ENCODE peak calls at places on chromosomes 2 and 18, in eight cellular contexts. J, R, Y, I, G, H, A and F are unnamed samples.

GRCh38 chr18:70848329-70848728 is 559.5 kb downstream of the SOCS6 start:
- DNase-seq in A (no peak), R (no peak), G (no peak), H (no peak), Y (no peak), J (no peak), I (no peak), F (no peak)

GRCh38 chr2:182890773-182891381 is 24.4 kb upstream of the FRZB start:
- DNase-seq in I (no peak), R (no peak), G (no peak), J (no peak), Y (no peak), H (no peak), A (no peak), F (no peak)

GRCh38 chr2:213145723-213146242 is 5.6 kb downstream of the IKZF2 start:
- DNase-seq in R (no peak), A (no peak), J (no peak), I (no peak), H (no peak), G (no peak), Y (no peak), F (no peak)

GRCh38 chr2:218812861-218813260 is 18.7 kb downstream of the PRKAG3 start:
- DNase-seq in A (no peak), J (no peak), G (no peak), I (no peak), H (no peak), Y (no peak), R (no peak), F (no peak)

GRCh38 chr2:174343343-174343637 is 8.5 kb downstream of the SP9 start:
- DNase-seq in A (peak), J (no peak), Y (no peak), I (no peak), R (no peak), G (no peak), H (no peak), F (no peak)

GRCh38 chr2:152415231-152415642 is 80.3 kb downstream of the FMNL2 start:
- DNase-seq in G (no peak), R (peak), I (peak), A (no peak), Y (no peak), J (no peak), H (peak), F (no peak)

GRCh38 chr2:133667-134593 is 87.6 kb upstream of the FAM110C start:
- DNase-seq in G (no peak), H (no peak), J (no peak), Y (no peak), A (no peak), R (no peak), I (no peak), F (no peak)

GRCh38 chr2:125667630-125668029 is 988.3 kb upstream of the GYPC start:
- DNase-seq in H (no peak), G (no peak), I (no peak), A (no peak), J (no peak), Y (no peak), R (no peak), F (no peak)

GRCh38 chr2:181613241-181613640 is 43.7 kb downstream of the CERKL start:
- DNase-seq in R (no peak), A (no peak), G (no peak), Y (no peak), J (no peak), H (no peak), I (peak), F (no peak)

GRCh38 chr2:144505245-144505801 is 14.6 kb downstream of the ZEB2 start:
- DNase-seq in R (no peak), A (peak), H (peak), J (no peak), Y (no peak), I (peak), G (no peak), F (no peak)

GRCh38 chr2:9473308-9473984 is 905 bp upstream of the IAH1 start:
- DNase-seq in A (peak), I (peak), R (no peak), J (no peak), G (no peak), H (no peak), Y (no peak), F (no peak)

GRCh38 chr2:240925191-240925575 is 19.0 kb downstream of the CROCC2 start:
- DNase-seq in A (no peak), J (peak), H (no peak), R (peak), Y (peak), I (no peak), G (no peak), F (no peak)

GRCh38 chr2:178069551-178069950 is 3.0 kb downstream of the PDE11A start:
- DNase-seq in R (no peak), Y (no peak), G (no peak), H (peak), I (no peak), A (no peak), J (no peak), F (no peak)

GRCh38 chr2:44801676-44802408 is 139.7 kb upstream of the SIX3 start:
- DNase-seq in A (peak), R (no peak), J (no peak), Y (no peak), G (no peak), I (no peak), H (no peak), F (no peak)

GRCh38 chr2:69309336-69310048 is 77.5 kb downstream of the GFPT1 start:
- DNase-seq in Y (no peak), G (peak), J (peak), A (no peak), R (no peak), I (peak), H (peak), F (no peak)

GRCh38 chr2:20424300-20425290 is 22.3 kb upstream of the RHOB start:
- DNase-seq in I (peak), R (peak), J (peak), H (peak), G (no peak), Y (peak), A (no peak), F (no peak)

GRCh38 chr2:180222642-180223041 is 215.5 kb upstream of the CWC22 start:
- DNase-seq in J (no peak), A (no peak), G (no peak), I (no peak), Y (no peak), R (no peak), H (peak), F (no peak)

GRCh38 chr18:47615043-47615442 is 315.4 kb downstream of the SMAD2 start:
- DNase-seq in J (no peak), A (no peak), R (no peak), G (no peak), Y (no peak), I (no peak), H (no peak), F (no peak)

GRCh38 chr2:189129971-189130370 is 49.6 kb downstream of the COL5A2 start:
- DNase-seq in Y (no peak), R (no peak), G (no peak), H (peak), A (no peak), I (peak), J (no peak), F (no peak)

GRCh38 chr2:119536209-119536608 is 8.0 kb upstream of the CFAP221 start:
- DNase-seq in G (no peak), A (no peak), I (no peak), H (no peak), R (no peak), Y (no peak), J (no peak), F (no peak)

GRCh38 chr2:74587664-74588277 is 33.3 kb downstream of the DOK1 start:
- DNase-seq in H (peak), A (peak), G (peak), Y (peak), I (peak), R (peak), J (peak), F (peak)

GRCh38 chr2:112674229-112674628 is 28.5 kb downstream of the SLC20A1 start:
- DNase-seq in G (no peak), J (peak), H (no peak), R (peak), I (no peak), A (no peak), Y (peak), F (peak)

GRCh38 chr2:187299122-187299906 is 148.7 kb downstream of the CALCRL start:
- DNase-seq in A (no peak), Y (no peak), R (no peak), J (no peak), I (peak), H (no peak), G (no peak), F (no peak)

GRCh38 chr2:41775381-41776025 is 272.3 kb upstream of the PKDCC start:
- DNase-seq in J (no peak), Y (no peak), A (no peak), H (no peak), I (no peak), R (no peak), G (no peak), F (no peak)

GRCh38 chr2:111121028-111121872 is 536 bp downstream of the BCL2L11 start:
- DNase-seq in I (peak), J (peak), Y (peak), H (no peak), G (peak), R (peak), A (peak), F (peak)

GRCh38 chr18:49768051-49768391 is 45.3 kb downstream of the ACAA2 start:
- DNase-seq in J (peak), R (no peak), G (peak), I (peak), Y (peak), A (peak), H (peak), F (no peak)

GRCh38 chr2:156622491-156622890 is 186.3 kb downstream of the GPD2 start:
- DNase-seq in I (no peak), A (no peak), J (no peak), H (no peak), Y (no peak), G (no peak), R (no peak), F (no peak)

GRCh38 chr2:219289537-219290361 is 10.6 kb downstream of the DNAJB2 start:
- DNase-seq in H (peak), A (no peak), J (peak), I (peak), Y (peak), R (peak), G (no peak), F (peak)

GRCh38 chr2:169365093-169365483 is 2.8 kb upstream of the LRP2 start:
- DNase-seq in A (no peak), R (no peak), J (no peak), I (no peak), H (no peak), G (no peak), Y (no peak), F (no peak)

GRCh38 chr2:158589303-158589702 is 132.6 kb downstream of the PKP4 start:
- DNase-seq in Y (no peak), R (no peak), J (no peak), I (no peak), H (no peak), A (no peak), G (no peak), F (no peak)

GRCh38 chr18:627211-627610 is 30.2 kb upstream of the TYMS start:
- DNase-seq in R (no peak), Y (no peak), G (no peak), H (no peak), J (no peak), A (no peak), I (no peak), F (no peak)

GRCh38 chr18:60053747-60054304 is 154.0 kb downstream of the PMAIP1 start:
- DNase-seq in Y (no peak), G (peak), A (peak), I (peak), J (no peak), R (peak), H (peak), F (no peak)

GRCh38 chr2:240124651-240125030 is 11.5 kb downstream of the COPS9 start:
- DNase-seq in I (no peak), H (no peak), R (no peak), G (no peak), J (no peak), A (no peak), Y (no peak), F (no peak)

GRCh38 chr2:146412625-146413024 is 1432.2 kb upstream of the ACVR2A start:
- DNase-seq in Y (no peak), A (no peak), R (no peak), J (no peak), I (no peak), G (peak), H (no peak), F (no peak)

GRCh38 chr18:32553640-32554039 is 83.0 kb upstream of the GAREM1 start:
- DNase-seq in J (no peak), Y (no peak), I (no peak), H (no peak), R (no peak), A (peak), G (no peak), F (no peak)

GRCh38 chr2:12624911-12625598 is 91.7 kb upstream of the TRIB2 start:
- DNase-seq in G (no peak), I (no peak), Y (no peak), H (no peak), J (no peak), R (no peak), A (peak), F (no peak)
- H3K27ac ChIP-seq in G (no peak), I (no peak), Y (no peak), H (no peak), J (no peak), R (no peak), A (peak), F (no peak)

GRCh38 chr18:77323640-77324370 is 74.2 kb downstream of the GALR1 start:
- DNase-seq in A (no peak), J (no peak), R (no peak), H (no peak), I (no peak), G (no peak), Y (no peak), F (no peak)
- H3K27ac ChIP-seq in A (no peak), J (no peak), R (no peak), H (no peak), I (no peak), G (no peak), Y (no peak), F (no peak)

GRCh38 chr2:48199076-48199475 is 292.8 kb upstream of the FBXO11 start:
- DNase-seq in G (no peak), I (no peak), H (no peak), A (peak), J (no peak), Y (no peak), R (no peak), F (no peak)

GRCh38 chr2:48203668-48204067 is 297.4 kb upstream of the FBXO11 start:
- DNase-seq in A (no peak), R (no peak), I (no peak), J (no peak), Y (no peak), H (no peak), G (no peak), F (no peak)

GRCh38 chr2:48202863-48203642 is 296.8 kb upstream of the FBXO11 start:
- DNase-seq in H (no peak), I (no peak), G (no peak), Y (no peak), A (no peak), R (no peak), J (no peak), F (no peak)

GRCh38 chr2:48198285-48198821 is 292.1 kb upstream of the FBXO11 start:
- DNase-seq in Y (no peak), I (no peak), G (no peak), H (no peak), A (no peak), J (no peak), R (no peak), F (no peak)

GRCh38 chr2:48200591-48201293 is 294.4 kb upstream of the FBXO11 start:
- DNase-seq in R (no peak), G (no peak), A (no peak), I (no peak), H (no peak), J (no peak), Y (no peak), F (no peak)
- H3K27ac ChIP-seq in R (no peak), G (no peak), A (no peak), I (no peak), H (no peak), J (no peak), Y (no peak), F (no peak)

GRCh38 chr2:14189929-14190328 is 442.6 kb upstream of the LRATD1 start:
- DNase-seq in A (no peak), Y (no peak), G (no peak), I (peak), H (peak), J (no peak), R (no peak), F (no peak)
- H3K27ac ChIP-seq in A (no peak), Y (no peak), G (no peak), I (peak), H (no peak), J (no peak), R (no peak), F (no peak)

GRCh38 chr2:33038799-33039198 is 92.0 kb downstream of the LTBP1 start:
- DNase-seq in A (no peak), R (no peak), H (no peak), Y (no peak), I (no peak), G (no peak), J (no peak), F (no peak)
- H3K27ac ChIP-seq in A (peak), R (no peak), H (no peak), Y (no peak), I (no peak), G (no peak), J (no peak), F (no peak)

GRCh38 chr2:231663458-231664290 is 44.7 kb upstream of the PTMA start:
- DNase-seq in H (no peak), Y (no peak), G (no peak), R (peak), I (no peak), J (no peak), A (peak), F (no peak)
- H3K27ac ChIP-seq in H (no peak), Y (peak), G (no peak), R (no peak), I (no peak), J (peak), A (no peak), F (no peak)

GRCh38 chr2:127968610-127969339 is 59.1 kb downstream of the SAP130 start:
- DNase-seq in G (no peak), H (no peak), J (no peak), I (no peak), R (peak), Y (no peak), A (no peak), F (no peak)
- H3K27ac ChIP-seq in G (no peak), H (no peak), J (no peak), I (no peak), R (no peak), Y (no peak), A (no peak), F (peak)

GRCh38 chr2:233799716-233800115 is 21.6 kb downstream of the MROH2A start:
- DNase-seq in G (no peak), H (no peak), Y (no peak), I (no peak), A (no peak), J (no peak), R (no peak), F (no peak)
- H3K27ac ChIP-seq in G (no peak), H (no peak), Y (no peak), I (no peak), A (no peak), J (no peak), R (no peak), F (no peak)

GRCh38 chr2:108585446-108585845 is 51.2 kb downstream of the LIMS1 start:
- DNase-seq in G (no peak), A (no peak), H (peak), R (peak), J (no peak), Y (no peak), I (no peak), F (no peak)
- H3K27ac ChIP-seq in G (no peak), A (no peak), H (peak), R (no peak), J (peak), Y (no peak), I (peak), F (no peak)

DNA sequence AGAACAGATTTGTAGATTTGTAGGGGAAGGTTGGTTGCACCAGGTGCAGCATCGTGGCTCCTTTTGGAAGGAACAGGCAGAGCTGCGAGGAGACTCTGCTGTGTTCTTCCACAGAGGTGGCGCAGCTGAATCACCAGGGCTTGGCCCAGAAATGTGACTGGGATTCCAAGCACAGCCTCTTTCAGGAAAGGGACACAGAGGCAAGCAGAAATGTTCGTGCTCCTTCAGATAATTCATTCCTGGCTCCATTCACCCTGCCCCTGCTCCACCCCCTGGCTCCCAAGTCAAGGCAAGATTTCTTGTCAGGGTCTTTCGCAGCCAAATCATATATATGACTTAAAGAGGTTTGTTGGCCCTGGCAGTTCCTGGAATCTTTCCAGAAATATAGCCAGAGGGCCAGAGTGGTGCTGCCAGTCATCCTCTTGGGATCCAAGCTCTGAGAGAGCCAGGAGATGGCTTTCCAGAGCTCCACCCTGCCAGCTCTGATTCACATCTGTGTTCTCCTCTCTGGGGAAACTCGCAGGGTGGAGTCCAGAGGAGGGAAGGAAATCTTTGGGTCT is 203.9 kb upstream of the TANK start:
- DNase-seq in H (no peak), R (no peak), Y (peak), G (no peak), I (peak), J (peak), A (no peak), F (no peak)
- H3K27ac ChIP-seq in H (no peak), R (no peak), Y (peak), G (no peak), I (no peak), J (peak), A (no peak), F (no peak)